ENCODE peak calls at places on chromosomes 3 and 15, in ten cellular contexts. A is foreskin fibroblast; J is adrenal gland; N is HCT116; U is CD8-positive, alpha-beta T cell; G is neural progenitor cell; W is endothelial cell; P is osteoblast; V is sigmoid colon; D is dorsolateral prefrontal cortex. Z is an unnamed sample.

GRCh38 chr15:81334768-81335447 is 11.0 kb upstream of the STARD5 start:
- DNase-seq in U (no peak), J (no peak), N (no peak), V (no peak), A (no peak), P (no peak), W (no peak), G (no peak), D (no peak), Z (no peak)

GRCh38 chr3:11820540-11821041 is 26.1 kb downstream of the TAMM41 start:
- DNase-seq in A (peak), N (no peak), W (no peak), V (no peak), J (peak), D (no peak), G (no peak), P (no peak), U (no peak), Z (no peak)

GRCh38 chr15:25763206-25763880 is 99.8 kb downstream of the ATP10A start:
- DNase-seq in V (no peak), U (no peak), N (no peak), D (no peak), P (no peak), W (no peak), J (peak), G (no peak), A (peak), Z (peak)

GRCh38 chr15:69090197-69090948 is 70.1 kb upstream of the GLCE start:
- DNase-seq in U (no peak), W (no peak), N (no peak), V (no peak), A (peak), D (no peak), P (no peak), J (peak), G (peak), Z (no peak)

GRCh38 chr15:52360229-52361203 is 64.9 kb upstream of the MYO5C start:
- DNase-seq in P (no peak), A (no peak), N (no peak), J (no peak), U (no peak), W (no peak), D (no peak), V (no peak), G (peak), Z (no peak)

GRCh38 chr15:83698294-83698693 is 44.4 kb downstream of the ADAMTSL3 start:
- DNase-seq in W (no peak), P (peak), A (peak), J (peak), N (no peak), V (peak), G (no peak), D (no peak), U (no peak), Z (no peak)

GRCh38 chr3:126343675-126344074 is 13.5 kb downstream of the KLF15 start:
- DNase-seq in N (no peak), G (no peak), W (no peak), U (no peak), P (no peak), A (no peak), D (peak), V (peak), J (peak), Z (peak)

GRCh38 chr15:100981086-100981485 is 61.9 kb downstream of the LRRK1 start:
- DNase-seq in A (no peak), P (no peak), U (no peak), J (no peak), V (no peak), D (no peak), W (no peak), G (no peak), N (no peak), Z (no peak)

GRCh38 chr3:52220380-52221026 is 4.9 kb downstream of the TLR9 start:
- DNase-seq in A (peak), N (peak), J (peak), D (peak), P (peak), G (peak), W (peak), U (peak), V (peak), Z (peak)

GRCh38 chr3:109731639-109732473 is 394.5 kb upstream of the DPPA4 start:
- DNase-seq in J (peak), G (peak), A (peak), N (peak), P (peak), U (peak), V (no peak), D (no peak), W (peak), Z (no peak)

GRCh38 chr3:112319516-112320276 is 13.3 kb upstream of the CD200 start:
- DNase-seq in U (no peak), J (no peak), P (no peak), W (no peak), A (no peak), N (no peak), G (no peak), D (no peak), V (no peak), Z (no peak)

GRCh38 chr3:177069514-177070329 is 127.6 kb downstream of the TBL1XR1 start:
- DNase-seq in N (no peak), V (no peak), A (peak), W (no peak), J (no peak), G (no peak), U (no peak), P (peak), D (no peak), Z (no peak)

GRCh38 chr3:54176106-54176505 is 53.8 kb downstream of the CACNA2D3 start:
- DNase-seq in G (no peak), J (no peak), N (no peak), A (no peak), P (no peak), W (no peak), V (no peak), U (no peak), D (no peak), Z (no peak)

GRCh38 chr3:54169524-54169923 is 47.2 kb downstream of the CACNA2D3 start:
- DNase-seq in A (no peak), U (no peak), G (no peak), V (no peak), D (no peak), P (no peak), J (no peak), W (no peak), N (no peak), Z (no peak)

GRCh38 chr3:132245547-132245946 is 71.7 kb upstream of the ACP3 start:
- DNase-seq in V (no peak), D (no peak), J (no peak), P (peak), A (peak), U (no peak), G (no peak), N (no peak), W (no peak), Z (no peak)

GRCh38 chr3:60603860-60604259 is 647.4 kb downstream of the FHIT start:
- DNase-seq in W (no peak), J (no peak), V (no peak), G (no peak), D (no peak), N (no peak), P (no peak), A (no peak), U (no peak), Z (no peak)

GRCh38 chr3:97579365-97579764 is 185.2 kb upstream of the ARL6 start:
- DNase-seq in G (no peak), J (no peak), U (no peak), A (no peak), V (no peak), P (no peak), W (no peak), D (no peak), N (no peak), Z (no peak)

GRCh38 chr15:100879461-100880138 is at the start of gene ALDH1A3:
- DNase-seq in G (peak), A (peak), J (no peak), U (no peak), V (peak), D (no peak), W (peak), P (peak), N (peak), Z (no peak)

GRCh38 chr3:16552757-16553156 is 39.3 kb upstream of the RFTN1 start:
- DNase-seq in V (no peak), J (no peak), N (no peak), A (no peak), W (no peak), G (no peak), P (no peak), U (no peak), D (no peak), Z (no peak)

GRCh38 chr15:83559310-83559966 is 94.5 kb upstream of the ADAMTSL3 start:
- DNase-seq in N (peak), W (peak), P (peak), J (peak), V (peak), A (peak), D (peak), G (peak), U (no peak), Z (no peak)

GRCh38 chr15:69976366-69976994 is 121.2 kb downstream of the TLE3 start:
- DNase-seq in U (peak), W (peak), G (peak), A (peak), V (no peak), J (no peak), N (no peak), P (peak), D (no peak), Z (no peak)

GRCh38 chr15:31303434-31304073 is 23.1 kb upstream of the KLF13 start:
- DNase-seq in P (peak), U (no peak), W (no peak), J (peak), V (peak), G (peak), D (no peak), N (no peak), A (peak), Z (peak)

GRCh38 chr3:135117977-135118376 is 322.9 kb downstream of the EPHB1 start:
- DNase-seq in U (no peak), G (no peak), D (no peak), N (no peak), A (no peak), J (no peak), V (no peak), P (no peak), W (no peak), Z (no peak)
- TF ChIP-seq CTCF in U (no peak), G (no peak), D (no peak), N (no peak), A (no peak), J (no peak), V (no peak), P (no peak), W (no peak), Z (no peak)

GRCh38 chr3:43307649-43308048 is 21.3 kb downstream of the SNRK start:
- DNase-seq in U (no peak), N (no peak), P (no peak), A (no peak), J (no peak), W (no peak), V (no peak), G (no peak), D (no peak), Z (no peak)

GRCh38 chr3:43309372-43310305 is 23.3 kb downstream of the SNRK start:
- DNase-seq in U (no peak), P (no peak), N (no peak), A (no peak), W (no peak), D (no peak), V (no peak), J (no peak), G (no peak), Z (no peak)

GRCh38 chr3:43302116-43302880 is 16.0 kb downstream of the SNRK start:
- DNase-seq in A (no peak), V (no peak), P (no peak), U (no peak), J (no peak), W (no peak), D (no peak), G (no peak), N (no peak), Z (no peak)

GRCh38 chr3:43304126-43304525 is 17.8 kb downstream of the SNRK start:
- DNase-seq in P (no peak), V (no peak), G (no peak), N (no peak), A (no peak), W (no peak), U (no peak), D (no peak), J (no peak), Z (no peak)

DNA sequence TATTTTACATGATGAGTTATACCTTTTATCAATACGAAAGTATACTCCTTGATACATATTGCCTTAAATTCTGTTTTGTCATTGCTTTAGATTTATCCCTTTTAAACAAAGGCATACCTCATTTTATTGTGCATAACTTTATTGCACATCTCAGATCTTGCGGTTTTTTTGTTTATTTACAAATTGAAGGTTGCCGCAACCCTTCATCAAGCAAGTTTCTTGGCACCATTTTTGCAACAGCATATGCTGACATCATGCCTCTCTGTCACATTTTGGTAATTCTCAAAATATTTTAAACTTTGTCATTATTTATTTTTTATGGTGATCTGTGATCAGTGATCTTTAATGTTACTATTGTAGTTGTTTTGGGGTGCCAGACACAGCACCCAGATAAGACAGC is 20.9 kb downstream of the SNRK start:
- DNase-seq in W (no peak), P (no peak), D (no peak), N (no peak), V (no peak), A (no peak), U (no peak), J (no peak), G (no peak), Z (no peak)
- TF ChIP-seq CTCF in W (no peak), P (no peak), D (no peak), N (no peak), V (no peak), A (no peak), U (no peak), J (no peak), G (no peak), Z (no peak)

GRCh38 chr15:86743283-86743903 is 663.7 kb downstream of the AGBL1 start:
- DNase-seq in A (no peak), J (peak), P (no peak), U (peak), V (no peak), D (no peak), W (peak), G (peak), N (no peak), Z (no peak)
- TF ChIP-seq CTCF in A (no peak), J (peak), P (no peak), U (peak), V (peak), D (no peak), W (peak), G (peak), N (peak), Z (peak)

DNA sequence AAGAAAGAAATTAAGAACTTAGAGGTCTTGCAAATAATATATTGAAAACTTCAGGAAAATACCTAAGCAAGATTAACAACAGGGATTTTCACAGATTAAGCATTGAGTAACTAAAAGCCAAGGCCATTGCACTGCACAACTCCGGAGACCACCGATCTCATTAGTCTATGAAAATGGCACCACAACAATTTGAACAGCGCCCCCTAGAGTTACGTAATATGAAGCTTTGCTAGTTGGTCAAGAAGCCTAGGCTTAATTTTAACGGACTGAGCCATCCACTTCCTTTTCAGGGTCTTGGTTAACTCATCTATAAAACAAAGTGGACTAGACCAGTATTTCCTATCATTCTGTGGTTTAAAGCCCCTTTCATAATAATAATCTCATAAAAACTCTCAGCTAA is 24.8 kb downstream of the TMEM212 start:
- DNase-seq in J (no peak), N (peak), D (no peak), U (no peak), V (no peak), A (no peak), W (no peak), G (peak), P (no peak), Z (no peak)
- TF ChIP-seq CTCF in J (no peak), N (peak), D (peak), U (no peak), V (no peak), A (peak), W (peak), G (peak), P (peak), Z (peak)

Z was measured in type B pancreatic cell.